ENCODE peak calls at places on chromosome 1, in five cellular contexts. T, K, G, X and V are unnamed samples.

GRCh38 chr1:11180342-11180744 is 8.8 kb upstream of the ANGPTL7 start:
- DNase-seq in G (no peak), X (no peak), T (no peak), K (peak), V (no peak)

GRCh38 chr1:107622975-107623374 is 342.0 kb downstream of the VAV3 start:
- DNase-seq in X (no peak), G (no peak), T (no peak), K (no peak), V (no peak)

GRCh38 chr1:25194054-25194453 is 38.2 kb downstream of the SYF2 start:
- DNase-seq in K (no peak), T (no peak), G (no peak), X (no peak), V (no peak)

GRCh38 chr1:50978852-50979781 is 9.1 kb downstream of the CDKN2C start:
- DNase-seq in K (no peak), G (no peak), T (peak), X (no peak), V (no peak)

GRCh38 chr1:30310966-30311742 is 412.2 kb downstream of the MATN1 start:
- DNase-seq in G (no peak), X (peak), K (no peak), T (no peak), V (no peak)

GRCh38 chr1:26328597-26328996 is 10.8 kb downstream of the CD52 start:
- DNase-seq in X (no peak), T (no peak), K (no peak), G (no peak), V (no peak)

GRCh38 chr1:43058545-43059360 is 100.1 kb upstream of the SLC2A1 start:
- DNase-seq in T (no peak), K (no peak), X (no peak), G (peak), V (no peak)

GRCh38 chr1:214518387-214518786 is 33.0 kb downstream of the PTPN14 start:
- DNase-seq in T (no peak), G (no peak), X (no peak), K (no peak), V (no peak)

GRCh38 chr1:109617291-109617801 is 2.1 kb downstream of the GNAT2 start:
- DNase-seq in G (no peak), K (peak), X (no peak), T (no peak), V (no peak)

GRCh38 chr1:3368059-3368458 is 86.4 kb upstream of the ARHGEF16 start:
- DNase-seq in K (no peak), T (no peak), G (peak), X (no peak), V (no peak)

GRCh38 chr1:52055066-52055853 is at the start of gene TXNDC12:
- DNase-seq in G (peak), X (no peak), T (peak), K (peak), V (peak)

GRCh38 chr1:59083946-59084865 is 212.7 kb upstream of the FGGY start:
- DNase-seq in X (no peak), G (no peak), T (no peak), K (no peak), V (no peak)

GRCh38 chr1:20386682-20387081 is 96.0 kb downstream of the VWA5B1 start:
- DNase-seq in T (no peak), X (peak), G (no peak), K (no peak), V (no peak)

GRCh38 chr1:63915121-63915520 is 141.3 kb downstream of the ROR1 start:
- DNase-seq in X (no peak), T (no peak), G (no peak), K (no peak), V (peak)

GRCh38 chr1:92274939-92275338 is 23.8 kb downstream of the GLMN start:
- DNase-seq in T (no peak), X (no peak), K (no peak), G (no peak), V (no peak)

GRCh38 chr1:181086926-181087325 is 1.6 kb upstream of the IER5 start:
- DNase-seq in K (no peak), T (no peak), X (no peak), G (no peak), V (no peak)

GRCh38 chr1:61182049-61182448 is 99.7 kb downstream of the NFIA start:
- DNase-seq in G (no peak), T (no peak), X (no peak), K (peak), V (no peak)

GRCh38 chr1:234722904-234723588 is 113.1 kb upstream of the IRF2BP2 start:
- DNase-seq in G (peak), K (no peak), T (peak), X (no peak), V (no peak)

GRCh38 chr1:5980314-5981008 is 11.8 kb downstream of the NPHP4 start:
- DNase-seq in K (no peak), T (no peak), X (peak), G (peak), V (no peak)

GRCh38 chr1:233368106-233368783 is 40.7 kb downstream of the MAP3K21 start:
- DNase-seq in T (no peak), G (peak), K (peak), X (no peak), V (no peak)

GRCh38 chr1:200706109-200706720 is 32.5 kb upstream of the CAMSAP2 start:
- DNase-seq in X (no peak), T (no peak), G (no peak), K (no peak), V (no peak)

GRCh38 chr1:9874959-9875635 is 35.0 kb downstream of the CTNNBIP1 start:
- DNase-seq in K (peak), G (peak), X (no peak), T (peak), V (peak)

GRCh38 chr1:40305451-40305850 is 11.6 kb downstream of the COL9A2 start:
- DNase-seq in G (no peak), K (no peak), X (no peak), T (no peak), V (no peak)

GRCh38 chr1:228342627-228343210 is 63.9 kb downstream of the TRIM11 start:
- DNase-seq in X (no peak), K (no peak), T (no peak), G (no peak), V (no peak)

GRCh38 chr1:172338295-172338735 is 82.2 kb upstream of the C1orf105 start:
- DNase-seq in K (no peak), X (no peak), G (no peak), T (no peak), V (no peak)

GRCh38 chr1:5856246-5856815 is 135.9 kb downstream of the NPHP4 start:
- DNase-seq in G (no peak), T (no peak), K (no peak), X (no peak), V (no peak)

GRCh38 chr1:31405578-31406245 is 7.3 kb upstream of the SERINC2 start:
- DNase-seq in T (no peak), X (no peak), G (no peak), K (no peak), V (no peak)

GRCh38 chr1:24920155-24920925 is 9.7 kb downstream of the RUNX3 start:
- DNase-seq in K (no peak), T (no peak), G (no peak), X (no peak), V (no peak)

GRCh38 chr1:205228052-205228451 is 306 bp downstream of the TMCC2 start:
- DNase-seq in K (no peak), T (no peak), G (no peak), X (no peak), V (peak)

GRCh38 chr1:96756789-96757188 is 35.2 kb downstream of the PTBP2 start:
- DNase-seq in X (no peak), T (no peak), G (no peak), K (no peak), V (no peak)

GRCh38 chr1:219120625-219121544 is 52.8 kb upstream of the LYPLAL1 start:
- DNase-seq in K (peak), X (no peak), T (peak), G (no peak), V (no peak)

GRCh38 chr1:14937288-14937949 is 216.1 kb upstream of the TMEM51 start:
- DNase-seq in T (no peak), X (peak), G (no peak), K (no peak), V (no peak)

GRCh38 chr1:65079941-65080340 is 68.1 kb upstream of the AK4 start:
- DNase-seq in X (no peak), T (no peak), K (no peak), G (no peak), V (no peak)

GRCh38 chr1:110281363-110282290 is 57.5 kb upstream of the RBM15 start:
- DNase-seq in X (no peak), G (peak), T (no peak), K (no peak), V (no peak)

GRCh38 chr1:17795836-17796645 is 40.9 kb downstream of the ACTL8 start:
- DNase-seq in X (no peak), G (no peak), K (no peak), T (no peak), V (no peak)

GRCh38 chr1:46288485-46289133 is 14.8 kb downstream of the LRRC41 start:
- DNase-seq in G (no peak), X (no peak), K (no peak), T (no peak), V (no peak)

GRCh38 chr1:23984417-23985186 is 4.5 kb upstream of the SRSF10 start:
- DNase-seq in G (peak), K (no peak), X (no peak), T (peak), V (peak)

GRCh38 chr1:99268021-99268420 is 3.7 kb downstream of the PLPPR4 start:
- DNase-seq in K (no peak), T (no peak), G (no peak), X (no peak), V (no peak)

GRCh38 chr1:178630418-178630817 is 94.6 kb upstream of the RALGPS2 start:
- DNase-seq in X (no peak), K (no peak), T (no peak), G (no peak), V (no peak)

GRCh38 chr1:178627037-178627436 is 98.0 kb upstream of the RALGPS2 start:
- DNase-seq in G (no peak), X (no peak), K (no peak), T (no peak), V (no peak)

GRCh38 chr1:178632619-178633018 is 92.4 kb upstream of the RALGPS2 start:
- DNase-seq in T (no peak), G (no peak), X (no peak), K (no peak), V (no peak)

GRCh38 chr1:178628637-178629548 is 96.2 kb upstream of the RALGPS2 start:
- DNase-seq in G (no peak), K (no peak), X (no peak), T (no peak), V (no peak)

GRCh38 chr1:178629549-178630154 is 95.4 kb upstream of the RALGPS2 start:
- DNase-seq in K (no peak), X (no peak), G (no peak), T (no peak), V (no peak)
- TF ChIP-seq CTCF in K (no peak), X (no peak), G (no peak), T (no peak), V (no peak)

DNA sequence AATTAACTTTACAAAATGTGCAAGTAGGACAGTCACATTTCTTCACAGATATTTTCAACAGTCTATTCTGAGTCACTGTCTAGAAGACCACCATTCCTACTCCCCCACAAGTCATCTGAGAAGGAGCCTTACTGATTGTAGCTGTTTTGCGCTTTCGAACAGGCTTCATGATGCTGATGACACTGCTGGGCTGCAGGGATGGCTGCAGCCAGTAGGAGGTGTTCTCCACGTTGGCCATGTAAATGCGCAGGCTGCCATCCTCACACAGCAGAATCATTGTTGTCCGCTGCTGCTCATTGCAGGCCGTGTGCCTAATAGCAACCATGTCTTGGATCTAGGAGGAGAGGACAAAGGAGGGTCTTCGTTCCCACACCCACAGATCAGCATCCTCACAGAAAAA is 56.9 kb downstream of the UBR4 start:
- DNase-seq in T (no peak), X (no peak), G (no peak), K (no peak), V (no peak)
- TF ChIP-seq CTCF in T (no peak), X (peak), G (no peak), K (peak), V (no peak)

GRCh38 chr1:32741417-32742131 is 39.0 kb upstream of the SYNC start:
- DNase-seq in T (peak), G (peak), K (no peak), X (no peak), V (peak)
- TF ChIP-seq CTCF in T (no peak), G (peak), K (peak), X (peak), V (peak)

GRCh38 chr1:170765279-170765678 is 101.3 kb downstream of the PRRX1 start:
- DNase-seq in T (no peak), G (no peak), K (no peak), X (no peak), V (no peak)
- TF ChIP-seq CTCF in T (no peak), G (no peak), K (no peak), X (no peak), V (no peak)

GRCh38 chr1:114558548-114558947 is 22.9 kb downstream of the BCAS2 start:
- DNase-seq in G (no peak), X (no peak), K (no peak), T (no peak), V (peak)
- TF ChIP-seq CTCF in G (peak), X (peak), K (no peak), T (no peak), V (peak)